ENCODE peak calls at places on chromosomes 2 and 18, in four cellular contexts. U, M, A and N are unnamed samples.

GRCh38 chr2:171248205-171248662 is 87.5 kb upstream of the TLK1 start:
- DNase-seq in U (no peak), M (no peak), A (no peak), N (no peak)

GRCh38 chr2:235770909-235771820 is 277.3 kb downstream of the AGAP1 start:
- DNase-seq in M (no peak), U (no peak), A (no peak), N (no peak)

GRCh38 chr2:9474361-9475117 is at the start of gene IAH1:
- DNase-seq in M (peak), U (peak), A (peak), N (peak)

GRCh38 chr2:230140667-230141066 is 71.9 kb upstream of the SLC16A14 start:
- DNase-seq in A (no peak), U (no peak), M (no peak), N (no peak)

GRCh38 chr18:3624818-3625716 is 175.1 kb downstream of the TGIF1 start:
- DNase-seq in A (no peak), U (peak), M (peak), N (no peak)

GRCh38 chr2:201871471-201871870 is 65.1 kb downstream of the CDK15 start:
- DNase-seq in M (no peak), U (no peak), A (no peak), N (no peak)

GRCh38 chr2:75241696-75242095 is 42.4 kb upstream of the TACR1 start:
- DNase-seq in M (no peak), A (no peak), U (peak), N (no peak)

GRCh38 chr2:219010162-219010756 is 17.0 kb upstream of the CRYBA2 start:
- DNase-seq in U (peak), A (no peak), M (no peak), N (peak)

GRCh38 chr2:45653584-45653983 is 2.1 kb downstream of the PRKCE start:
- DNase-seq in M (no peak), A (no peak), U (no peak), N (no peak)